ENCODE peak calls at places on chromosome 10, in four cellular contexts. H is HEK293T, S is K562, C is HepG2. U is an unnamed sample.

GRCh38 chr10:124062390-124062789 is 31.0 kb downstream of the CHST15 start:
- DNase-seq in H (no peak), S (no peak), C (peak; percentile 70), U (no peak)

GRCh38 chr10:61464461-61465215 is 11.5 kb upstream of the TMEM26 start:
- DNase-seq in H (no peak), S (no peak), C (no peak), U (no peak)

GRCh38 chr10:623039-623438 is 66.4 kb downstream of the DIP2C start:
- DNase-seq in H (no peak), S (no peak), C (no peak), U (no peak)

GRCh38 chr10:43229208-43230061 is 37.4 kb downstream of the RASGEF1A start:
- DNase-seq in H (peak; percentile 50), S (no peak), C (no peak), U (peak; percentile 65)

GRCh38 chr10:5861269-5862031 is 28.2 kb downstream of the ANKRD16 start:
- DNase-seq in H (no peak), S (no peak), C (peak; percentile 83), U (no peak)

GRCh38 chr10:15344256-15344875 is 26.7 kb downstream of the FAM171A1 start:
- DNase-seq in H (no peak), S (no peak), C (peak; percentile 40), U (no peak)

GRCh38 chr10:119370046-119370770 is 162.8 kb downstream of the GRK5 start:
- DNase-seq in H (no peak), S (no peak), C (no peak), U (no peak)

GRCh38 chr10:80503584-80504157 is 34.0 kb upstream of the SH2D4B start:
- DNase-seq in H (no peak), S (no peak), C (no peak), U (no peak)

GRCh38 chr10:86439544-86439943 is 72.9 kb upstream of the GRID1 start:
- DNase-seq in H (peak; percentile 13), S (no peak), C (peak; percentile 66), U (no peak)

GRCh38 chr10:1070939-1071338 is 14.8 kb downstream of the WDR37 start:
- DNase-seq in H (no peak), S (no peak), C (no peak), U (no peak)

GRCh38 chr10:125263551-125263950 is 103.2 kb upstream of the CTBP2 start:
- DNase-seq in H (no peak), S (no peak), C (peak; percentile 5), U (no peak)

GRCh38 chr10:131159771-131160170 is 151.8 kb downstream of the TCERG1L start:
- DNase-seq in H (no peak), S (no peak), C (no peak), U (no peak)

GRCh38 chr10:96830511-96831199 is 1.4 kb upstream of the LCOR start:
- DNase-seq in H (peak; percentile 47), S (peak; percentile 32), C (peak; percentile 66), U (peak; percentile 73)

GRCh38 chr10:86285136-86285790 is 81.3 kb downstream of the GRID1 start:
- DNase-seq in H (no peak), S (no peak), C (no peak), U (no peak)

GRCh38 chr10:132175907-132176581 is 10.7 kb upstream of the DPYSL4 start:
- DNase-seq in H (no peak), S (no peak), C (peak; percentile 25), U (peak; percentile 41)

GRCh38 chr10:58662314-58662713 is 149.6 kb downstream of the BICC1 start:
- DNase-seq in H (no peak), S (no peak), C (peak; percentile 89), U (no peak)

GRCh38 chr10:11525503-11525902 is 85.9 kb downstream of the USP6NL start:
- DNase-seq in H (no peak), S (no peak), C (no peak), U (no peak)

GRCh38 chr10:115566867-115567266 is 473.7 kb downstream of the ATRNL1 start:
- DNase-seq in H (no peak), S (no peak), C (peak; percentile 11), U (no peak)

GRCh38 chr10:65219444-65219843 is 1698.2 kb downstream of the REEP3 start:
- DNase-seq in H (no peak), S (no peak), C (no peak), U (no peak)

GRCh38 chr10:21681156-21681555 is 147.1 kb downstream of the MLLT10 start:
- DNase-seq in H (no peak), S (no peak), C (no peak), U (no peak)

GRCh38 chr10:126857178-126857806 is 47.9 kb upstream of the DOCK1 start:
- DNase-seq in H (no peak), S (no peak), C (no peak), U (no peak)

GRCh38 chr10:94343159-94343558 is 19.6 kb downstream of the NOC3L start:
- DNase-seq in H (no peak), S (no peak), C (no peak), U (no peak)

GRCh38 chr10:132459252-132460028 is 62.4 kb downstream of the PWWP2B start:
- DNase-seq in H (no peak), S (no peak), C (peak; percentile 58), U (peak; percentile 8)

GRCh38 chr10:89092981-89093380 is 102.4 kb downstream of the FAS start:
- DNase-seq in H (no peak), S (no peak), C (no peak), U (no peak)

GRCh38 chr10:44125879-44126675 is 258.8 kb downstream of the CXCL12 start:
- DNase-seq in H (no peak), S (no peak), C (no peak), U (no peak)

GRCh38 chr10:104123397-104123796 is 1.4 kb downstream of the SFR1 start:
- DNase-seq in H (no peak), S (no peak), C (no peak), U (no peak)

GRCh38 chr10:70053212-70053895 is 708 bp downstream of the MACROH2A2 start:
- DNase-seq in H (peak; percentile 31), S (no peak), C (no peak), U (peak; percentile 52)

GRCh38 chr10:101287922-101288638 is 58.8 kb upstream of the LBX1 start:
- DNase-seq in H (peak; percentile 57), S (peak; percentile 68), C (peak; percentile 50), U (peak; percentile 78)

GRCh38 chr10:94524146-94524545 is 21.4 kb upstream of the HELLS start:
- DNase-seq in H (no peak), S (no peak), C (no peak), U (no peak)

GRCh38 chr10:84539244-84539643 is 210.9 kb downstream of the CCSER2 start:
- DNase-seq in H (no peak), S (no peak), C (no peak), U (no peak)

GRCh38 chr10:35262436-35262835 is 73.9 kb upstream of the CCNY start:
- DNase-seq in H (no peak), S (no peak), C (no peak), U (no peak)

GRCh38 chr10:28761084-28761875 is 84.0 kb downstream of the BAMBI start:
- DNase-seq in H (no peak), S (no peak), C (no peak), U (no peak)
- TF ChIP-seq ELF4 in H (no peak), S (no peak), C (no peak), U (no peak)

GRCh38 chr10:87712913-87713616 is 53.4 kb downstream of the PAPSS2 start:
- DNase-seq in H (no peak), S (no peak), C (no peak), U (no peak)
- TF ChIP-seq ELF4 in H (no peak), S (no peak), C (no peak), U (no peak)

GRCh38 chr10:28331821-28332220 is 29.0 kb upstream of the MPP7 start:
- DNase-seq in H (no peak), S (no peak), C (no peak), U (no peak)

GRCh38 chr10:28332699-28333098 is 29.8 kb upstream of the MPP7 start:
- DNase-seq in H (no peak), S (no peak), C (no peak), U (no peak)

GRCh38 chr10:28328346-28328745 is 25.5 kb upstream of the MPP7 start:
- DNase-seq in H (no peak), S (no peak), C (no peak), U (no peak)

GRCh38 chr10:28326516-28327493 is 23.9 kb upstream of the MPP7 start:
- DNase-seq in H (no peak), S (no peak), C (peak; percentile 23), U (no peak)

GRCh38 chr10:28327494-28327886 is 24.6 kb upstream of the MPP7 start:
- DNase-seq in H (no peak), S (no peak), C (no peak), U (no peak)
- TF ChIP-seq ELF4 in H (no peak), S (no peak), C (no peak), U (no peak)

GRCh38 chr10:74293686-74294365 is 142.8 kb downstream of the ADK start:
- DNase-seq in H (no peak), S (peak; percentile 38), C (no peak), U (no peak)
- TF ChIP-seq ELF4 in H (no peak), S (no peak), C (no peak), U (no peak)

GRCh38 chr10:98404571-98405396 is 10.2 kb downstream of the PYROXD2 start:
- DNase-seq in H (no peak), S (peak; percentile 34), C (no peak), U (no peak)
- TF ChIP-seq ELF4 in H (no peak), S (no peak), C (no peak), U (no peak)

DNA sequence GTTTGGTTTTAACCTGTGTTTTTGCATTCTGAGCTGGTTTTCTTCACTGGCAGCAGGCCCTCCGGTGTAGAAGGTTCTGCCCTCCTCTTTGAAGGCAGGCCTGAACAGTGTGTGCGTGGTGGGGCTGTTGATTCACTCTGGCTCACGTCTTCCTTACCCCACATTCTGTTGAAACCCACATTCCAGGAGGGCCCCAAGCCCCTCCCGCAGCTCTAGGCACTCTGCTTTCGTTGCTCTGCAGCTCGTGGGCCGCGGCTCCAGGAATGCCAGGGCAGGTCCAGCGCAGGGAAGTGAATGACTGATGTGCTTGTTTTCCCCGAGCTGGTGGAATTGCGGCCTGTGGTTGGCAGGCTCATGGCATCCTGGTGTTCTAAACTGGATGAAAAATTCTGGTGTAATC is 49.0 kb downstream of the HTRA1 start:
- DNase-seq in H (no peak), S (no peak), C (no peak), U (no peak)
- TF ChIP-seq ELF4 in H (no peak), S (no peak), C (no peak), U (no peak)

DNA sequence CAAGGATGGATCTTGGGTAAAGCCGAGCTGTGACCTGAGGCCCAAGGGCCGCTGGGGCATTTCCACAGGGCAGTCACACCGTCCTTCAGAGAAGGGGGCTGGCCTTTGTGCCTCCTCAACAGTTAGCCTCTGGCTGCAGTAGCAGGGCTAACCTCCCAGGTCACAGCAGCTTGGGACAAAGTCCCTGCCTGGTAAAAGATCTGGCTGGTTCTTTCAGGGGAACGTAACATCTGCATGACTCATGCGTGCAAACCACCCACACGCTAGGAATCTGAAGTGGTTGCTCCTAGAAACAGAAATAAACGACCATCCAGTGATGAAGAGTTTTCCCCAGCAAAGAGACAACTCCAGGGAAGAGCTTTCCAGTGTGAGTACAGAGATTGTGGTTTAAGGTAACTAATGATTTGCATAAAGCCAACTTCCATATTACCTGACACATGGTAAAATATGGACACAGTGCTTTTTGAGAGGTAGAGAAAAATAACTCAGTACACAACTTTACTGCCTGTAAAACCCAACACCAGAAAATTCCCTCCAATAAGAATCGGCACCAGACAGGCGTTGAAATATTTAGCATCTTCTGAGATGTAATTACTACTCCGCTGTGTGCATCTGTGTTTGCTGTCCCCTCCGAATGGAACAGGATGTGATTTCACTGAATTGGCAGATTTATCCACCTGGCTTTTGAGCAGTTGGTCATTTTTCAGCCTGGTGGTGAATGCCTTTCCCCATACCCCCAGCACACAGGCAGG is 84.9 kb upstream of the ADRB1 start:
- DNase-seq in H (no peak), S (no peak), C (peak; percentile 88), U (no peak)
- TF ChIP-seq ELF4 in H (no peak), S (no peak), C (no peak), U (no peak)

U was measured in WTC11.